ENCODE peak calls at places on chromosomes 16 and 17, in seven cellular contexts. L is HCT116; O is naive thymus-derived CD4-positive, alpha-beta T cell; R is GM12878; F is upper lobe of left lung; E is heart left ventricle; I is heart right ventricle. Q is an unnamed sample.

GRCh38 chr16:72844225-72844920 is 203.6 kb downstream of the ZFHX3 start:
- ATAC-seq in L (no peak), O (no peak), R (peak; percentile 42), F (no peak), E (no peak), I (no peak), Q (no peak)

GRCh38 chr16:1430759-1431496 is at the start of gene PERCC1:
- ATAC-seq in L (no peak), O (no peak), R (peak; percentile 8), F (no peak), E (no peak), I (no peak), Q (no peak)

GRCh38 chr17:34220776-34221390 is 34.2 kb upstream of the CCL2 start:
- ATAC-seq in L (no peak), O (peak; percentile 56), R (no peak), F (peak; percentile 35), E (peak; percentile 36), I (no peak), Q (peak; percentile 75)

GRCh38 chr17:12964162-12964561 is 53.7 kb downstream of the ELAC2 start:
- ATAC-seq in L (no peak), O (no peak), R (no peak), F (no peak), E (no peak), I (no peak), Q (no peak)

GRCh38 chr17:14118951-14119350 is 49.6 kb downstream of the COX10 start:
- ATAC-seq in L (no peak), O (peak; percentile 79), R (peak; percentile 91), F (no peak), E (no peak), I (no peak), Q (no peak)

GRCh38 chr16:90023078-90023447 is 3.8 kb upstream of the DBNDD1 start:
- ATAC-seq in L (peak; percentile 2), O (no peak), R (no peak), F (peak; percentile 7), E (peak; percentile 23), I (peak; percentile 42), Q (peak; percentile 9)

GRCh38 chr17:13410874-13411273 is 190.9 kb downstream of the HS3ST3A1 start:
- ATAC-seq in L (no peak), O (no peak), R (no peak), F (peak; percentile 76), E (peak; percentile 75), I (peak; percentile 49), Q (peak; percentile 60)

GRCh38 chr16:50196736-50197135 is 43.6 kb downstream of the TENT4B start:
- ATAC-seq in L (no peak), O (peak; percentile 83), R (peak; percentile 46), F (no peak), E (no peak), I (no peak), Q (no peak)

GRCh38 chr17:67056746-67057490 is 12.6 kb downstream of the CACNG1 start:
- ATAC-seq in L (no peak), O (no peak), R (no peak), F (no peak), E (peak; percentile 60), I (peak; percentile 84), Q (no peak)

GRCh38 chr17:61392679-61393078 is 7.0 kb upstream of the TBX2 start:
- ATAC-seq in L (no peak), O (no peak), R (no peak), F (no peak), E (no peak), I (no peak), Q (no peak)

GRCh38 chr17:61394630-61395408 is 4.8 kb upstream of the TBX2 start:
- ATAC-seq in L (no peak), O (no peak), R (no peak), F (no peak), E (no peak), I (no peak), Q (no peak)

GRCh38 chr17:61395409-61395982 is 4.1 kb upstream of the TBX2 start:
- ATAC-seq in L (no peak), O (no peak), R (no peak), F (no peak), E (no peak), I (no peak), Q (no peak)

GRCh38 chr17:61393550-61393903 is 6.1 kb upstream of the TBX2 start:
- ATAC-seq in L (peak; percentile 70), O (no peak), R (peak; percentile 17), F (no peak), E (no peak), I (no peak), Q (no peak)

DNA sequence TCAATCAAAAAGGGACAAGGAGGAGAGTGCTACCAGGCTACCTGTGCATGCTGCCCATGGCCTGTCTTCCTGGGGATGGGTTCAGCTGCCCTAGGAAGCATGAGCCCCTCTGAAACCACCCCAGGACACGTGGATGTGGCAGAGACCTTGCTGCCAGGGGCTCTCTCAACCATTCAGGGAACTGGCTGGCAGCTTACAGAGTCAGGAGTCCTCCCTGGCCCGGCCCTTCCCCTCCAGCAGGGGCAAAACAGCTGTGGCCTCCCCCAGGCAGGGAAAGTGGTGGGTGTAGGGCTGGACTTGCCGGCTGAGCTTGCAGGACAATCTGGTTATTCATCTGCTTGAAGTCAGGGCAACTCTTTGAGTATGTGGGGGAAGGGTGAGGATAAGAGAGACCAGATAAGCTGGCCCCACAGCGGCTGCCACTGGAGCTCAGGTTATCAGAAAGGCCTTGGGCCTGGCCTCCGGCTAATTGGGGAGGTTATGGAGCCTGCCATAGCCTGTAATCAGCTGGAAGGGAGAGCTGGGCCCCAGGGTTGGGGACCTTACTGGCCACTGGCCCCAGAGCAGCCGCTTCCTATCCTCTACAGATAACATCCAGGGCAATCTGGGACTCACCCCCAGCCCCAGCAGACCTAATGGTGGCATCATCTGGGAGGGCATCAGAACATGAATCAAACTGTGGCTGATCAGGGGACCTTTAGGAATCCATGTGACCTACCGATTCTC is 5.6 kb upstream of the TBX2 start:
- ATAC-seq in L (peak; percentile 0), O (no peak), R (no peak), F (no peak), E (peak; percentile 6), I (no peak), Q (no peak)
- H3K27ac ChIP-seq in L (peak overlapping the region; percentile 18), O (no peak overlapping the region), R (no peak overlapping the region), F (peak overlapping the region; percentile 92), E (no peak overlapping the region), I (peak overlapping the region; percentile 85), Q (peak overlapping the region; percentile 93)

GRCh38 chr17:81365148-81365600 is 30.1 kb upstream of the BAHCC1 start:
- ATAC-seq in L (peak; percentile 87), O (peak; percentile 69), R (peak; percentile 37), F (peak; percentile 89), E (peak; percentile 88), I (peak; percentile 78), Q (peak; percentile 77)

GRCh38 chr17:81364278-81365147 is 30.7 kb upstream of the BAHCC1 start:
- ATAC-seq in L (peak; percentile 16), O (no peak), R (no peak), F (no peak), E (no peak), I (no peak), Q (no peak)

GRCh38 chr17:81367171-81367570 is 28.1 kb upstream of the BAHCC1 start:
- ATAC-seq in L (no peak), O (no peak), R (no peak), F (no peak), E (no peak), I (no peak), Q (no peak)

GRCh38 chr17:81366648-81367047 is 28.6 kb upstream of the BAHCC1 start:
- ATAC-seq in L (no peak), O (no peak), R (no peak), F (no peak), E (no peak), I (no peak), Q (no peak)

DNA sequence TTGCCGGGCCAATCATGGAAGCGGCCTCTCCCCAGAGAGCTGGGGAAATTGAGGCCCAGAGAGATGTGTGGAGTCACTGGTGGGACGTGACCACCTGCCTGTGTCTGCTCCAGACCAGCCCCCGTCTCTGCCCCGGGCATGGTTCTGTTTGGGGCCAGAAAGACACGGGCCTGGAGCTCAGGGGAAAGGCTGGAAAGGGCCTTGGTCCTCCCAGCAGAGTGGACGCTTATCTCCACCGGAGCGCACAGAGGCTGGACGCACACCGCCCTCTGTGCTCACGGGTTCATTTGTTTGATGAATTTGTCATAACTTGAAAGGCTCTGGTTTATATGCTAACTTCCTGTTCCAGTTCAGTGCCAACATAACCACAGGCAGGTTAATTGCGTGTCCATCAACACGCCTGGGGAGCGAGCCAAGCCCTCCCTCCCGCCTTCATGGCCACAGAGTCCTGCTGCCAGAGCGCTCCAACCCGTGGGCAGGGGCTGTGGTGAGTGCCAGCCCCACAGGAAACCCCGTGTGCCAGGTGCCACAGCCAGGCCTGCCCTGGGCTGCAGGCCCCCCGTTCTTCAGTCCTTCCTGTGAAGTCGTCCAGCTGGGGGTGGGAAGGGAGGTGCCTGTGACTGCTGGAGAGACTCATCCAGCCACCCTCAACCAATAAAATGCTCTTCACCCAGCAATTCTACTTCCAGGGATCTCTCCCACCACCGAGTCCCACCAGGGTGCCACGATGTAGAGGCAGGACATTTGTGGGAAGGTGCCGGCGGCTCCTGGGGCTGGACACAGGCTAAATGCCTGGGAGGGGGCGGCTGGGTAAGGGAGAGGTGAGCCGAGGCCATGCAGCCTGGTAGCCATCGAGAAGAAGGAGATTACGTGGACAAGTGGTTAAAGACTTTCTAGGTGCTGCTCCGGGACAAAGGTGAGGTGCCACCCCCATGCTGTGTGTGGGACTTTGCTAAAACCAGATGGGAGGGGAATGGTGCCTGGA is 29.4 kb upstream of the BAHCC1 start:
- ATAC-seq in L (peak; percentile 68), O (peak; percentile 83), R (peak; percentile 91), F (peak; percentile 92), E (peak; percentile 48), I (peak; percentile 45), Q (peak; percentile 88)
- H3K27ac ChIP-seq in L (peak overlapping the region; percentile 68), O (no peak overlapping the region), R (no peak overlapping the region), F (peak overlapping the region; percentile 94), E (peak overlapping the region; percentile 58), I (no peak overlapping the region), Q (peak overlapping the region; percentile 66)

DNA sequence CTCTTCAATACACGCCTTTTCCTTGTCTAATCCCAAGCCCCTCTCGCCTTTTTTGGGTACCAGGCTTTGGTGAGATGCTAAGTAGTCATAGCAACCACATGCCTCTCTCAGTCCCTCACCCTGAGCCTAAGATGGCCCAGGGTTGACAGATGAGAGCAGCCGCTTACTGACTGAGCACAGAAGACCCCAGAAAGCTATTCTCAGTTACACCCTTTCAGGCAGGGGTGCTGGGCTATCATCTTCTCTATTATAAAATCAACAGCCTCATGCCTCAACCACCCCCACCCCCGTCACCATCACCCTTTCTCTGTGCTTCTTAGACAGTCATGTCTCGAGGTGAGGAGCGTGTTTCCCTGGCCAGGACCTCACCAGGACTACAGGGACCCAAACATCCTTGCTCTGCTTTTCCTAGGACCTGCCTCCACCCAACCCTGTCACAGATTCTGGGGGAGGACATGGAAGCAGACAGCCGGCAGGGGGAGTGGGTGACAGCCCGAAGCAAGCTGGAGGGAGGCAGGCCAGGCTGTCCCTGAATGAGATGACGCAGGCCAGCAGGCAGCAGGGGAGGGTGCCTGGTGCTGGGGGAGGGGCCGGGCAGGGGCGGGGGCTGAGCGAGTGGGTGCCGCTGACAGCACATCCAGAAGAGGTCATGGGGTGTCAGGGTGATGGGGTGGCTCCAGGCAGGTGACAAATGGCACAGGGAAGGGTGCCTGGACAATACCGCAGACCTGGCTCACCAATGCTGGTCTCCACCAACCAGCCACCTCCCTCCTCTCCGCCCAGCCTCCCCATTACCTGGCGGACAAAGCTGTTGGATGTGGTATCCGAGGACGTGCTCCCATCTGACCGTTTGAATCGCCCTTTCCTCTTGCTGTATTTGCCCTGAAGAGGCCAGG is 3.1 kb downstream of the CACNB1 start:
- ATAC-seq in L (no peak), O (no peak), R (no peak), F (peak; percentile 41), E (peak; percentile 73), I (peak; percentile 75), Q (peak; percentile 63)
- H3K27ac ChIP-seq in L (no peak overlapping the region), O (no peak overlapping the region), R (no peak overlapping the region), F (peak overlapping the region; percentile 98), E (no peak overlapping the region), I (peak overlapping the region; percentile 41), Q (no peak overlapping the region)

GRCh38 chr17:48176456-48176855 is 68.9 kb downstream of the SNX11 start:
- ATAC-seq in L (no peak), O (no peak), R (no peak), F (no peak), E (no peak), I (no peak), Q (no peak)
- H3K27ac ChIP-seq in L (no peak overlapping the region), O (no peak overlapping the region), R (no peak overlapping the region), F (no peak overlapping the region), E (no peak overlapping the region), I (peak overlapping the region; percentile 41), Q (no peak overlapping the region)

Q was measured in gastroesophageal sphincter.